ENCODE peak calls at places on chromosomes 7 and 10, in six cellular contexts. F is activated T-helper 17 cell treated with anti-CD3 and anti-CD28 coated beads, Interleukin-2, amount 50 U/mL, for 72 hours; U is naive B cell; E is T-cell; L is activated T-cell treated with anti-CD3 and anti-CD28 coated beads, Interleukin-2, amount 50 U/mL, for 72 hours; H is SK-N-SH treated with all-trans-retinoic acid at 6 μM for 48 hours. O is an unnamed sample.

GRCh38 chr7:105189859-105190492 is 176.0 kb downstream of the KMT2E start:
- ATAC-seq in H (peak), F (no peak), U (no peak), E (no peak), L (no peak), O (no peak)

GRCh38 chr10:62056660-62057059 is 155.2 kb downstream of the ARID5B start:
- ATAC-seq in H (no peak), U (no peak), E (no peak), F (no peak), L (no peak), O (no peak)

GRCh38 chr7:116776610-116777289 is 85.6 kb upstream of the CAPZA2 start:
- ATAC-seq in U (no peak), E (no peak), F (peak), L (peak), H (peak), O (no peak)

GRCh38 chr10:89553064-89553734 is 17.8 kb upstream of the SLC16A12 start:
- ATAC-seq in E (no peak), U (no peak), L (no peak), F (no peak), H (peak), O (no peak)

GRCh38 chr7:41315764-41316163 is 387.1 kb downstream of the INHBA start:
- ATAC-seq in H (peak), E (no peak), L (no peak), U (no peak), F (no peak), O (no peak)

GRCh38 chr7:64882341-64883112 is 20.5 kb upstream of the ZNF273 start:
- ATAC-seq in L (peak), E (peak), U (peak), F (peak), H (no peak), O (peak)

GRCh38 chr7:107012691-107013090 is 31.8 kb upstream of the PRKAR2B start:
- ATAC-seq in E (no peak), H (no peak), L (no peak), F (no peak), U (no peak), O (no peak)

GRCh38 chr10:77564781-77565589 is 72.6 kb downstream of the KCNMA1 start:
- ATAC-seq in L (no peak), U (no peak), E (no peak), F (no peak), H (peak), O (no peak)

GRCh38 chr10:70461397-70462348 is 16.9 kb upstream of the PALD1 start:
- ATAC-seq in H (peak), E (peak), L (peak), F (peak), U (peak), O (peak)

GRCh38 chr10:86744067-86744725 is 12.2 kb upstream of the BMPR1A start:
- ATAC-seq in U (no peak), E (no peak), F (no peak), H (no peak), L (no peak), O (no peak)

GRCh38 chr7:136228185-136228584 is 251.0 kb upstream of the MTPN start:
- ATAC-seq in F (no peak), L (no peak), E (no peak), H (no peak), U (no peak), O (no peak)

GRCh38 chr7:142104550-142105527 is 6.7 kb upstream of the MGAM2 start:
- ATAC-seq in E (no peak), F (no peak), H (no peak), U (no peak), L (no peak), O (no peak)

GRCh38 chr7:104814671-104815400 is 199.2 kb upstream of the KMT2E start:
- ATAC-seq in H (no peak), F (no peak), E (peak), U (no peak), L (no peak), O (peak)

GRCh38 chr10:29443745-29444523 is 155.1 kb downstream of the LYZL1 start:
- ATAC-seq in H (no peak), U (no peak), F (no peak), L (no peak), E (no peak), O (no peak)

GRCh38 chr10:32210306-32211045 is 136.5 kb downstream of the EPC1 start:
- ATAC-seq in F (peak), E (no peak), H (peak), U (peak), L (no peak), O (no peak)

GRCh38 chr7:3309140-3309539 is 8.1 kb downstream of the SDK1 start:
- ATAC-seq in U (no peak), E (no peak), H (no peak), F (no peak), L (peak), O (no peak)